ENCODE peak calls at places on chromosome 15, in five cellular contexts. M, Q, Z, B and N are unnamed samples.
A peak's percentile ranks its signal among the peaks of the same experiment; 100 is the strongest.

GRCh38 chr15:51842852-51843737 is 13.6 kb downstream of the TMOD3 start:
- DNase-seq in M (no peak), Q (no peak), Z (no peak), B (no peak), N (no peak)

GRCh38 chr15:98560338-98560737 is 88.0 kb upstream of the IGF1R start:
- DNase-seq in M (no peak), Q (no peak), Z (no peak), B (no peak), N (no peak)

GRCh38 chr15:65310431-65311137 is 6.1 kb downstream of the RNU5B-1 start:
- DNase-seq in M (no peak), Q (no peak), Z (no peak), B (no peak), N (no peak)

GRCh38 chr15:58010983-58011382 is 54.5 kb downstream of the ALDH1A2 start:
- DNase-seq in M (no peak), Q (no peak), Z (no peak), B (no peak), N (no peak)

GRCh38 chr15:77032052-77032646 is 37.2 kb downstream of the PSTPIP1 start:
- DNase-seq in M (peak; percentile 61), Q (no peak), Z (peak; percentile 13), B (peak; percentile 49), N (no peak)

GRCh38 chr15:63602595-63602994 is 5.4 kb downstream of the FBXL22 start:
- DNase-seq in M (no peak), Q (no peak), Z (no peak), B (no peak), N (no peak)

GRCh38 chr15:78064544-78064943 is 13.0 kb downstream of the TBC1D2B start:
- DNase-seq in M (peak; percentile 4), Q (no peak), Z (no peak), B (no peak), N (no peak)

GRCh38 chr15:65184305-65184943 is 718 bp downstream of the CLPX start:
- DNase-seq in M (peak; percentile 79), Q (no peak), Z (peak; percentile 57), B (peak; percentile 79), N (no peak)

GRCh38 chr15:31223478-31224350 is 102.9 kb upstream of the KLF13 start:
- DNase-seq in M (no peak), Q (no peak), Z (no peak), B (peak; percentile 63), N (no peak)

GRCh38 chr15:55110446-55110845 is 86.3 kb downstream of the RSL24D1 start:
- DNase-seq in M (no peak), Q (no peak), Z (no peak), B (no peak), N (no peak)

GRCh38 chr15:57421110-57421509 is 44.8 kb downstream of the CGNL1 start:
- DNase-seq in M (no peak), Q (no peak), Z (no peak), B (no peak), N (no peak)

GRCh38 chr15:69784808-69785550 is 312.7 kb downstream of the TLE3 start:
- DNase-seq in M (no peak), Q (no peak), Z (no peak), B (no peak), N (no peak)

GRCh38 chr15:81298606-81299005 is 25.3 kb downstream of the STARD5 start:
- DNase-seq in M (peak; percentile 38), Q (no peak), Z (no peak), B (no peak), N (no peak)

GRCh38 chr15:81296218-81296617 is 27.7 kb downstream of the STARD5 start:
- DNase-seq in M (peak; percentile 11), Q (no peak), Z (no peak), B (no peak), N (no peak)

GRCh38 chr15:81297147-81297572 is 26.8 kb downstream of the STARD5 start:
- DNase-seq in M (peak; percentile 60), Q (no peak), Z (no peak), B (no peak), N (no peak)

GRCh38 chr15:81296673-81297072 is 27.3 kb downstream of the STARD5 start:
- DNase-seq in M (peak; percentile 76), Q (no peak), Z (no peak), B (peak; percentile 62), N (no peak)

GRCh38 chr15:81297580-81298575 is 26.1 kb downstream of the STARD5 start:
- DNase-seq in M (peak; percentile 50), Q (no peak), Z (no peak), B (no peak), N (no peak)
- H3K4me3 ChIP-seq in M (no peak overlapping the region), Q (no peak overlapping the region), Z (no peak overlapping the region), B (peak overlapping the region; percentile 49), N (no peak overlapping the region)

GRCh38 chr15:56243774-56244236 is at the start of gene RFX7:
- DNase-seq in M (peak; percentile 84), Q (no peak), Z (peak; percentile 72), B (peak; percentile 88), N (no peak)

GRCh38 chr15:56243117-56243773 is 434 bp downstream of the RFX7 start:
- DNase-seq in M (peak; percentile 67), Q (no peak), Z (peak; percentile 37), B (peak; percentile 71), N (no peak)

GRCh38 chr15:56245871-56246814 is 2.5 kb upstream of the RFX7 start:
- DNase-seq in M (peak; percentile 92), Q (peak; percentile 57), Z (peak; percentile 75), B (peak; percentile 93), N (peak; percentile 41)

GRCh38 chr15:56244237-56244810 is 645 bp upstream of the RFX7 start:
- DNase-seq in M (peak; percentile 67), Q (no peak), Z (peak; percentile 45), B (peak; percentile 54), N (peak; percentile 23)

GRCh38 chr15:56244811-56245576 is 1.3 kb upstream of the RFX7 start:
- DNase-seq in M (peak; percentile 64), Q (no peak), Z (no peak), B (no peak), N (no peak)
- H3K4me3 ChIP-seq in M (peak overlapping the region; percentile 92), Q (peak overlapping the region; percentile 79), Z (peak overlapping the region; percentile 97), B (peak overlapping the region; percentile 78), N (peak overlapping the region; percentile 72)

DNA sequence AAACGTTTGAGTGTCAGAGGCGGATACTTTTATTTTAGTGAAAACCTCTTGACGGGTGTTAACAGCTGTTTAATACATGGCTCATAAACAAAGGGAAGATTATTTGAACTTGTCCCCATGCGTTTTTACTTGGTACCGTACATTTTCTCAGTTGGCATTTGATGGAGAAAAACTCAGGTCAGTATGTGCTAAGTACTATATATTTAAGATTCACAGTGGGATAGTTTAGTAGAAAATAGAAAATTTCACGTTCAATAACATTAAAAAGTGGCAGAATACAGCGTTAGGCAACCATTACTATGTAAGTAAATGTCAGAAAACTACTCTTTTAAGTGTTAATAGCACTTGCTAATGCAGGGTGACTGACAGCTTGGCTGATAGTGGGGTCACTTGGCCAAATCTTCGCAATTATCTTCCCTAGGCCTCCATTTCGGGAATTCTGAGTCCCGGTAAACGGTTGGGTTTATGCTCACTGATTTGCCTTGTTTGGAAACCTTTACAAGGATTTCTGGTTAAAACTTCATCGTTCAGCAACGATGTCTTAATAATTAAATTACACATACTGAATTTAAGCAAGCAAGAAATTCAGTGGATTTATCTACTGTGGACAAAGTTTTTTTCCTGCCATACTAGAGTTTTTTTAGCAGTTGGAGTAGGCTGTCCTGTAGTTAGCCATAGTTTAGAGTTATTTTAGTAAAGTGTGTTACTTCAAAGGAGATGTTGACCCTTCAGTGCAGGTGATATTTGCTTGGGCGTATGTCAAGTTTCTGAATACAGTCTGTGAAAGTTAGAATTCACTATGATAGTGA is 4.9 kb downstream of the CHD2 start:
- DNase-seq in M (no peak), Q (no peak), Z (no peak), B (no peak), N (no peak)
- H3K4me3 ChIP-seq in M (peak overlapping the region; percentile 60), Q (peak overlapping the region; percentile 37), Z (peak overlapping the region; percentile 47), B (peak overlapping the region; percentile 68), N (peak overlapping the region; percentile 57)

GRCh38 chr15:47334805-47335204 is 382.5 kb upstream of the SEMA6D start:
- DNase-seq in M (no peak), Q (no peak), Z (no peak), B (no peak), N (no peak)
- H3K4me3 ChIP-seq in M (no peak overlapping the region), Q (no peak overlapping the region), Z (no peak overlapping the region), B (no peak overlapping the region), N (no peak overlapping the region)

GRCh38 chr15:74958908-74959642 is 2.5 kb upstream of the RPP25 start:
- DNase-seq in M (no peak), Q (no peak), Z (no peak), B (no peak), N (no peak)
- H3K4me3 ChIP-seq in M (peak overlapping the region; percentile 60), Q (peak overlapping the region; percentile 58), Z (peak overlapping the region; percentile 56), B (peak overlapping the region; percentile 72), N (peak overlapping the region; percentile 42)

GRCh38 chr15:40437754-40438687 is 2.7 kb upstream of the BAHD1 start:
- DNase-seq in M (no peak), Q (no peak), Z (no peak), B (peak; percentile 26), N (no peak)

GRCh38 chr15:40439461-40440299 is 1.1 kb upstream of the BAHD1 start:
- DNase-seq in M (peak; percentile 74), Q (no peak), Z (peak; percentile 48), B (peak; percentile 62), N (no peak)

GRCh38 chr15:40440300-40441011 is at the start of gene BAHD1:
- DNase-seq in M (peak; percentile 99), Q (peak; percentile 67), Z (peak; percentile 97), B (peak; percentile 99), N (peak; percentile 49)

GRCh38 chr15:40436892-40437753 is 3.6 kb upstream of the BAHD1 start:
- DNase-seq in M (no peak), Q (no peak), Z (no peak), B (peak; percentile 35), N (no peak)

GRCh38 chr15:40438712-40439111 is 2.0 kb upstream of the BAHD1 start:
- DNase-seq in M (no peak), Q (no peak), Z (no peak), B (peak; percentile 46), N (no peak)
- H3K4me3 ChIP-seq in M (no peak overlapping the region), Q (no peak overlapping the region), Z (no peak overlapping the region), B (no peak overlapping the region), N (no peak overlapping the region)

GRCh38 chr15:60005352-60006202 is 1.5 kb downstream of the FOXB1 start:
- DNase-seq in M (no peak), Q (no peak), Z (no peak), B (no peak), N (no peak)

GRCh38 chr15:60009124-60009523 is 5.0 kb downstream of the FOXB1 start:
- DNase-seq in M (no peak), Q (no peak), Z (no peak), B (no peak), N (no peak)

GRCh38 chr15:60004846-60005351 is 788 bp downstream of the FOXB1 start:
- DNase-seq in M (no peak), Q (no peak), Z (no peak), B (no peak), N (no peak)

GRCh38 chr15:60006203-60006782 is 2.2 kb downstream of the FOXB1 start:
- DNase-seq in M (no peak), Q (no peak), Z (no peak), B (no peak), N (no peak)

DNA sequence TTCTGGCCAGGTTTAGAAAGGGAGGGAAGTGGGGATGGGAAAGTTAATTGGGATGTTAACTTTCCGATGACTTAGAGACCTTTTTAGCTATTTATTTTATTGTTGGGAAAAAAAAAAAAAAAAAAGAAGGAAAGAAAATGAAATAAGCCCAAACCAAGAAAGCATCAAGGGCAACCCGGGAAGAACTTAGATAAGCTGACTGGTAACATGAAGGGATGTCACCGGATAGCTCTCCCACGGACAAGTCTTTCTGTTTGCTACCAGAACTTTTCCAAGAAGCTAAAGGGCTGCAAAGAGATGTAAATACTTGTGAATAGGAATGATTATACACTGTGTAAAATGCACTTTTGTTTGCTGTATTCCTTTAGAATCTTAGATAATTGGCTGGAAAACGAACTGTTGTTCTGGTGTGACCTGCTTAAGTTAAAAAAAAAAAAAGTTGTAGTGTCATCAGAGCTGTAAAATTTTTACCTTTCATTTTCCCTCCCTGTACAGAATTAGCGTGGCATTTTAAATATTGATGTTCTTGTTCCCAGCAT is 2.8 kb downstream of the FOXB1 start:
- DNase-seq in M (no peak), Q (no peak), Z (no peak), B (no peak), N (no peak)
- H3K4me3 ChIP-seq in M (no peak overlapping the region), Q (peak overlapping the region; percentile 47), Z (no peak overlapping the region), B (peak overlapping the region; percentile 66), N (no peak overlapping the region)